ENCODE peak calls at places on chromosome 14, in ten cellular contexts. One of them, this sample, is unnamed.

GRCh38 chr14:28913056-28913455 is 146.5 kb downstream of the FOXG1 start:
- DNase-seq in tibial nerve: no peak
- DNase-seq in upper lobe of right lung: no peak
- DNase-seq in keratinocyte: no peak
- DNase-seq in right atrium auricular region: no peak
- DNase-seq in adrenal gland: no peak
- DNase-seq in bronchial epithelial cell: no peak
- DNase-seq in ovary: no peak
- DNase-seq in endothelial cell of umbilical vein: no peak
- DNase-seq in pancreas: no peak
- DNase-seq in this sample: no peak

GRCh38 chr14:35366048-35366428 is 38.5 kb downstream of the NFKBIA start:
- DNase-seq in tibial nerve: no peak
- DNase-seq in upper lobe of right lung: no peak
- DNase-seq in keratinocyte: no peak
- DNase-seq in right atrium auricular region: no peak
- DNase-seq in adrenal gland: peak; percentile 89
- DNase-seq in bronchial epithelial cell: peak; percentile 26
- DNase-seq in ovary: no peak
- DNase-seq in endothelial cell of umbilical vein: peak; percentile 33
- DNase-seq in pancreas: peak; percentile 61
- DNase-seq in this sample: no peak

GRCh38 chr14:38255673-38256357 is at the start of gene CLEC14A:
- DNase-seq in tibial nerve: peak; percentile 7
- DNase-seq in upper lobe of right lung: peak; percentile 70
- DNase-seq in keratinocyte: no peak
- DNase-seq in right atrium auricular region: no peak
- DNase-seq in adrenal gland: peak; percentile 29
- DNase-seq in bronchial epithelial cell: no peak
- DNase-seq in ovary: peak; percentile 31
- DNase-seq in endothelial cell of umbilical vein: no peak
- DNase-seq in pancreas: peak; percentile 61
- DNase-seq in this sample: no peak

GRCh38 chr14:68969278-68969677 is 9.8 kb downstream of the ACTN1 start:
- DNase-seq in tibial nerve: no peak
- DNase-seq in upper lobe of right lung: no peak
- DNase-seq in keratinocyte: no peak
- DNase-seq in right atrium auricular region: no peak
- DNase-seq in adrenal gland: no peak
- DNase-seq in bronchial epithelial cell: no peak
- DNase-seq in ovary: no peak
- DNase-seq in endothelial cell of umbilical vein: peak; percentile 88
- DNase-seq in pancreas: no peak
- DNase-seq in this sample: no peak

GRCh38 chr14:21781543-21781942 is 107.9 kb upstream of the OR4E1 start:
- DNase-seq in tibial nerve: no peak
- DNase-seq in upper lobe of right lung: no peak
- DNase-seq in keratinocyte: no peak
- DNase-seq in right atrium auricular region: no peak
- DNase-seq in adrenal gland: no peak
- DNase-seq in bronchial epithelial cell: no peak
- DNase-seq in ovary: no peak
- DNase-seq in endothelial cell of umbilical vein: no peak
- DNase-seq in pancreas: no peak
- DNase-seq in this sample: no peak

GRCh38 chr14:69423279-69423678 is 24.8 kb downstream of the SLC39A9 start:
- DNase-seq in tibial nerve: no peak
- DNase-seq in upper lobe of right lung: no peak
- DNase-seq in keratinocyte: no peak
- DNase-seq in right atrium auricular region: no peak
- DNase-seq in adrenal gland: no peak
- DNase-seq in bronchial epithelial cell: no peak
- DNase-seq in ovary: no peak
- DNase-seq in endothelial cell of umbilical vein: no peak
- DNase-seq in pancreas: no peak
- DNase-seq in this sample: no peak

GRCh38 chr14:97851438-97851995 is 1054.3 kb downstream of the VRK1 start:
- DNase-seq in tibial nerve: no peak
- DNase-seq in upper lobe of right lung: no peak
- DNase-seq in keratinocyte: no peak
- DNase-seq in right atrium auricular region: no peak
- DNase-seq in adrenal gland: no peak
- DNase-seq in bronchial epithelial cell: no peak
- DNase-seq in ovary: no peak
- DNase-seq in endothelial cell of umbilical vein: no peak
- DNase-seq in pancreas: no peak
- DNase-seq in this sample: no peak

GRCh38 chr14:104130974-104131651 is 7.3 kb upstream of the KIF26A start:
- DNase-seq in tibial nerve: no peak
- DNase-seq in upper lobe of right lung: peak; percentile 75
- DNase-seq in keratinocyte: no peak
- DNase-seq in right atrium auricular region: no peak
- DNase-seq in adrenal gland: peak; percentile 58
- DNase-seq in bronchial epithelial cell: peak; percentile 46
- DNase-seq in ovary: no peak
- DNase-seq in endothelial cell of umbilical vein: peak; percentile 29
- DNase-seq in pancreas: peak; percentile 72
- DNase-seq in this sample: no peak

GRCh38 chr14:80974338-80975078 is 19.1 kb downstream of the TSHR start:
- DNase-seq in tibial nerve: no peak
- DNase-seq in upper lobe of right lung: no peak
- DNase-seq in keratinocyte: no peak
- DNase-seq in right atrium auricular region: no peak
- DNase-seq in adrenal gland: no peak
- DNase-seq in bronchial epithelial cell: no peak
- DNase-seq in ovary: no peak
- DNase-seq in endothelial cell of umbilical vein: no peak
- DNase-seq in pancreas: no peak
- DNase-seq in this sample: no peak

GRCh38 chr14:80959448-80960006 is 4.1 kb downstream of the TSHR start:
- DNase-seq in tibial nerve: no peak
- DNase-seq in upper lobe of right lung: no peak
- DNase-seq in keratinocyte: no peak
- DNase-seq in right atrium auricular region: no peak
- DNase-seq in adrenal gland: peak; percentile 25
- DNase-seq in bronchial epithelial cell: no peak
- DNase-seq in ovary: no peak
- DNase-seq in endothelial cell of umbilical vein: no peak
- DNase-seq in pancreas: no peak
- DNase-seq in this sample: no peak

GRCh38 chr14:66568220-66568619 is 60.3 kb downstream of the GPHN start:
- DNase-seq in tibial nerve: no peak
- DNase-seq in upper lobe of right lung: no peak
- DNase-seq in keratinocyte: no peak
- DNase-seq in right atrium auricular region: no peak
- DNase-seq in adrenal gland: no peak
- DNase-seq in bronchial epithelial cell: no peak
- DNase-seq in ovary: no peak
- DNase-seq in endothelial cell of umbilical vein: peak; percentile 31
- DNase-seq in pancreas: no peak
- DNase-seq in this sample: no peak

GRCh38 chr14:58297762-58298476 is 436 bp upstream of the ARID4A start:
- DNase-seq in tibial nerve: peak; percentile 96
- DNase-seq in upper lobe of right lung: peak; percentile 99
- DNase-seq in keratinocyte: peak; percentile 92
- DNase-seq in right atrium auricular region: peak; percentile 99
- DNase-seq in adrenal gland: peak; percentile 99
- DNase-seq in bronchial epithelial cell: peak; percentile 100
- DNase-seq in ovary: peak; percentile 99
- DNase-seq in endothelial cell of umbilical vein: peak; percentile 100
- DNase-seq in pancreas: peak; percentile 93
- DNase-seq in this sample: peak; percentile 100
- TF ChIP-seq CTCF in tibial nerve: no peak
- TF ChIP-seq CTCF in upper lobe of right lung: no peak
- TF ChIP-seq CTCF in keratinocyte: peak; percentile 24
- TF ChIP-seq CTCF in right atrium auricular region: peak; percentile 44
- TF ChIP-seq CTCF in adrenal gland: no peak
- TF ChIP-seq CTCF in bronchial epithelial cell: no peak
- TF ChIP-seq CTCF in ovary: no peak
- TF ChIP-seq CTCF in endothelial cell of umbilical vein: no peak
- TF ChIP-seq CTCF in pancreas: no peak
- TF ChIP-seq CTCF in this sample: peak; percentile 3

DNA sequence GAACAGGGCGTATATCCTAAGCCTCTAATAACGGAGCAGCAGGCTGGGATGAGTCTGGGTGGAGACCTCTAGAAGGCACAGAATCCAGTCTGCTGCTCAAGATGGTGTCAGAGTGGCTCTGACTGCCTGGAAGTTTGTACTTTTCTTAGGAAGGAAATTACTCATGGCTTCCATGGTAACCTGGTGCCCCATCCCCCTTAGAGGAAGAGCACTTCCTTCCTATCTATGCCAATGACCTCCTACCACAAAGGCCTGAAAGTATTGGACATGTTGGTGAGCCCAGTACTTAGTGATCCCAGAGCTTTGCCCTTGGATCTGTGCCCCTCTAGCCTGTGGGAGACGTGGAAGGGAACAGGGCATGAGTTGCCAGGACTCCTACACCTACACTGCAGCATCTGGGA is 1.5 kb downstream of the BATF start:
- DNase-seq in tibial nerve: peak; percentile 12
- DNase-seq in upper lobe of right lung: no peak
- DNase-seq in keratinocyte: no peak
- DNase-seq in right atrium auricular region: no peak
- DNase-seq in adrenal gland: no peak
- DNase-seq in bronchial epithelial cell: peak; percentile 44
- DNase-seq in ovary: no peak
- DNase-seq in endothelial cell of umbilical vein: peak; percentile 80
- DNase-seq in pancreas: no peak
- DNase-seq in this sample: no peak
- H3K4me3 ChIP-seq in tibial nerve: no peak overlapping the region
- H3K4me3 ChIP-seq in upper lobe of right lung: peak overlapping the region; percentile 53
- H3K4me3 ChIP-seq in keratinocyte: no peak overlapping the region
- H3K4me3 ChIP-seq in right atrium auricular region: no peak overlapping the region
- H3K4me3 ChIP-seq in adrenal gland: no peak overlapping the region
- H3K4me3 ChIP-seq in bronchial epithelial cell: no peak overlapping the region
- H3K4me3 ChIP-seq in ovary: no peak overlapping the region
- H3K4me3 ChIP-seq in endothelial cell of umbilical vein: no peak overlapping the region
- H3K4me3 ChIP-seq in pancreas: no peak overlapping the region
- H3K4me3 ChIP-seq in this sample: no peak overlapping the region

GRCh38 chr14:36665887-36666415 is 4.3 kb downstream of the PAX9 start:
- DNase-seq in tibial nerve: no peak
- DNase-seq in upper lobe of right lung: no peak
- DNase-seq in keratinocyte: no peak
- DNase-seq in right atrium auricular region: no peak
- DNase-seq in adrenal gland: no peak
- DNase-seq in bronchial epithelial cell: no peak
- DNase-seq in ovary: no peak
- DNase-seq in endothelial cell of umbilical vein: no peak
- DNase-seq in pancreas: no peak
- DNase-seq in this sample: no peak
- H3K27me3 ChIP-seq in tibial nerve: no peaks in the 10 kb centered on the region
- H3K27me3 ChIP-seq in upper lobe of right lung: peaks cover 96% of the 10 kb centered on the region
- H3K27me3 ChIP-seq in keratinocyte: peaks cover 41% of the 10 kb centered on the region
- H3K27me3 ChIP-seq in right atrium auricular region: peaks cover 69% of the 10 kb centered on the region
- H3K27me3 ChIP-seq in adrenal gland: peaks cover 91% of the 10 kb centered on the region
- H3K27me3 ChIP-seq in bronchial epithelial cell: no peaks in the 10 kb centered on the region
- H3K27me3 ChIP-seq in ovary: peaks cover 3% of the 10 kb centered on the region
- H3K27me3 ChIP-seq in endothelial cell of umbilical vein: peaks cover 87% of the 10 kb centered on the region
- H3K27me3 ChIP-seq in pancreas: peaks cover 33% of the 10 kb centered on the region
- H3K27me3 ChIP-seq in this sample: peaks cover 48% of the 10 kb centered on the region

GRCh38 chr14:26917086-26917485 is 319.3 kb upstream of the NOVA1 start:
- DNase-seq in tibial nerve: peak; percentile 53
- DNase-seq in upper lobe of right lung: no peak
- DNase-seq in keratinocyte: no peak
- DNase-seq in right atrium auricular region: no peak
- DNase-seq in adrenal gland: no peak
- DNase-seq in bronchial epithelial cell: peak; percentile 40
- DNase-seq in ovary: peak; percentile 16
- DNase-seq in endothelial cell of umbilical vein: peak; percentile 28
- DNase-seq in pancreas: no peak
- DNase-seq in this sample: no peak
- TF ChIP-seq CTCF in tibial nerve: no peak
- TF ChIP-seq CTCF in upper lobe of right lung: peak; percentile 39
- TF ChIP-seq CTCF in keratinocyte: no peak
- TF ChIP-seq CTCF in right atrium auricular region: peak; percentile 52
- TF ChIP-seq CTCF in adrenal gland: peak; percentile 51
- TF ChIP-seq CTCF in bronchial epithelial cell: peak; percentile 48
- TF ChIP-seq CTCF in ovary: no peak
- TF ChIP-seq CTCF in endothelial cell of umbilical vein: peak; percentile 30
- TF ChIP-seq CTCF in pancreas: peak; percentile 33
- TF ChIP-seq CTCF in this sample: peak; percentile 32

GRCh38 chr14:105836160-105836559 is 309.8 kb downstream of the TMEM121 start:
- DNase-seq in tibial nerve: no peak
- DNase-seq in upper lobe of right lung: no peak
- DNase-seq in keratinocyte: no peak
- DNase-seq in right atrium auricular region: peak; percentile 49
- DNase-seq in adrenal gland: no peak
- DNase-seq in bronchial epithelial cell: no peak
- DNase-seq in ovary: no peak
- DNase-seq in endothelial cell of umbilical vein: no peak
- DNase-seq in pancreas: no peak
- DNase-seq in this sample: no peak
- H3K4me3 ChIP-seq in tibial nerve: no peak overlapping the region
- H3K4me3 ChIP-seq in upper lobe of right lung: no peak overlapping the region
- H3K4me3 ChIP-seq in keratinocyte: no peak overlapping the region
- H3K4me3 ChIP-seq in right atrium auricular region: no peak overlapping the region
- H3K4me3 ChIP-seq in adrenal gland: no peak overlapping the region
- H3K4me3 ChIP-seq in bronchial epithelial cell: no peak overlapping the region
- H3K4me3 ChIP-seq in ovary: no peak overlapping the region
- H3K4me3 ChIP-seq in endothelial cell of umbilical vein: no peak overlapping the region
- H3K4me3 ChIP-seq in pancreas: no peak overlapping the region
- H3K4me3 ChIP-seq in this sample: no peak overlapping the region

GRCh38 chr14:99839696-99840095 is 46.5 kb downstream of the EML1 start:
- DNase-seq in tibial nerve: no peak
- DNase-seq in upper lobe of right lung: no peak
- DNase-seq in keratinocyte: no peak
- DNase-seq in right atrium auricular region: no peak
- DNase-seq in adrenal gland: no peak
- DNase-seq in bronchial epithelial cell: no peak
- DNase-seq in ovary: no peak
- DNase-seq in endothelial cell of umbilical vein: no peak
- DNase-seq in pancreas: no peak
- DNase-seq in this sample: no peak
- H3K27me3 ChIP-seq in tibial nerve: no peaks in the 10 kb centered on the region
- H3K27me3 ChIP-seq in upper lobe of right lung: no peaks in the 10 kb centered on the region
- H3K27me3 ChIP-seq in keratinocyte: peaks cover 62% of the 10 kb centered on the region
- H3K27me3 ChIP-seq in right atrium auricular region: no peaks in the 10 kb centered on the region
- H3K27me3 ChIP-seq in adrenal gland: no peaks in the 10 kb centered on the region
- H3K27me3 ChIP-seq in bronchial epithelial cell: no peaks in the 10 kb centered on the region
- H3K27me3 ChIP-seq in ovary: no peaks in the 10 kb centered on the region
- H3K27me3 ChIP-seq in endothelial cell of umbilical vein: no peaks in the 10 kb centered on the region
- H3K27me3 ChIP-seq in pancreas: no peaks in the 10 kb centered on the region
- H3K27me3 ChIP-seq in this sample: peaks cover 4% of the 10 kb centered on the region

This sample was measured in BJ.